ENCODE peak calls at places on chromosomes 3 and 15, in seven cellular contexts. M is cardiac fibroblast; H is uterus; G is bronchial epithelial cell; K is CD8-positive, alpha-beta T cell; U is BJ; A is IMR-90. Z is an unnamed sample.

GRCh38 chr3:181487236-181487978 is 224.3 kb upstream of the SOX2 start:
- DNase-seq in M (no peak), H (no peak), G (peak), K (no peak), U (no peak), A (no peak), Z (no peak)

GRCh38 chr3:120441776-120442175 is 9.0 kb downstream of the FSTL1 start:
- DNase-seq in M (no peak), H (no peak), G (no peak), K (no peak), U (no peak), A (no peak), Z (no peak)

GRCh38 chr15:85974348-85974705 is 105.3 kb upstream of the AGBL1 start:
- DNase-seq in M (no peak), H (no peak), G (peak), K (no peak), U (no peak), A (no peak), Z (no peak)

GRCh38 chr3:44455318-44455717 is 22.2 kb downstream of the ZNF445 start:
- DNase-seq in M (no peak), H (no peak), G (no peak), K (no peak), U (no peak), A (no peak), Z (no peak)

GRCh38 chr15:85380860-85381535 is 595 bp downstream of the AKAP13 start:
- DNase-seq in M (peak), H (peak), G (no peak), K (peak), U (no peak), A (no peak), Z (no peak)

GRCh38 chr3:122189357-122189756 is 5.9 kb downstream of the CASR start:
- DNase-seq in M (no peak), H (no peak), G (no peak), K (no peak), U (no peak), A (no peak), Z (no peak)

GRCh38 chr3:121999931-122000330 is 22.1 kb downstream of the ILDR1 start:
- DNase-seq in M (no peak), H (no peak), G (no peak), K (no peak), U (no peak), A (no peak), Z (no peak)

GRCh38 chr3:172341482-172342059 is 106.7 kb downstream of the GHSR start:
- DNase-seq in M (peak), H (no peak), G (peak), K (no peak), U (no peak), A (peak), Z (no peak)

GRCh38 chr3:88219138-88219792 is 69.5 kb downstream of the C3orf38 start:
- DNase-seq in M (peak), H (no peak), G (peak), K (no peak), U (no peak), A (peak), Z (peak)

GRCh38 chr15:97955040-97955439 is 5.5 kb upstream of the ARRDC4 start:
- DNase-seq in M (no peak), H (no peak), G (no peak), K (no peak), U (no peak), A (no peak), Z (no peak)

GRCh38 chr15:61621146-61621545 is 392.0 kb upstream of the RORA start:
- DNase-seq in M (peak), H (no peak), G (no peak), K (no peak), U (no peak), A (no peak), Z (no peak)

GRCh38 chr3:28308196-28308595 is 40.3 kb upstream of the ZCWPW2 start:
- DNase-seq in M (peak), H (no peak), G (no peak), K (no peak), U (no peak), A (no peak), Z (no peak)

GRCh38 chr3:170477395-170477794 is 58.7 kb downstream of the CLDN11 start:
- DNase-seq in M (peak), H (no peak), G (peak), K (no peak), U (no peak), A (peak), Z (no peak)

GRCh38 chr15:40046721-40047412 is 7.9 kb upstream of the SRP14 start:
- DNase-seq in M (peak), H (no peak), G (peak), K (no peak), U (no peak), A (peak), Z (no peak)

GRCh38 chr3:134651347-134652041 is 672 bp upstream of the KY start:
- DNase-seq in M (peak), H (peak), G (no peak), K (no peak), U (no peak), A (peak), Z (no peak)

GRCh38 chr3:153734777-153735551 is 386.2 kb upstream of the ARHGEF26 start:
- DNase-seq in M (peak), H (no peak), G (peak), K (no peak), U (no peak), A (no peak), Z (no peak)

GRCh38 chr15:96359772-96360498 is 29.4 kb downstream of the NR2F2 start:
- DNase-seq in M (peak), H (peak), G (no peak), K (no peak), U (no peak), A (no peak), Z (no peak)

GRCh38 chr3:11290743-11291680 is 18.8 kb downstream of the ATG7 start:
- DNase-seq in M (peak), H (no peak), G (peak), K (peak), U (no peak), A (peak), Z (no peak)

GRCh38 chr3:2655229-2655701 is 454.9 kb downstream of the IL5RA start:
- DNase-seq in M (no peak), H (no peak), G (no peak), K (no peak), U (no peak), A (peak), Z (no peak)

GRCh38 chr3:115169808-115170207 is 22.7 kb upstream of the ZBTB20 start:
- DNase-seq in M (peak), H (no peak), G (peak), K (no peak), U (no peak), A (no peak), Z (no peak)

GRCh38 chr3:30368978-30369377 is 237.4 kb upstream of the TGFBR2 start:
- DNase-seq in M (peak), H (no peak), G (peak), K (no peak), U (peak), A (peak), Z (no peak)

GRCh38 chr3:54573922-54574321 is 353.9 kb downstream of the LRTM1 start:
- DNase-seq in M (no peak), H (no peak), G (no peak), K (no peak), U (no peak), A (no peak), Z (no peak)
- TF ChIP-seq CTCF in M (no peak), H (no peak), G (no peak), K (no peak), U (no peak), A (no peak), Z (no peak)

GRCh38 chr3:69292959-69293574 is 92.8 kb downstream of the FRMD4B start:
- DNase-seq in M (no peak), H (no peak), G (peak), K (no peak), U (no peak), A (no peak), Z (no peak)
- H3K4me3 ChIP-seq in M (no peak), H (no peak), G (no peak), K (no peak), U (no peak), A (no peak), Z (no peak)

DNA sequence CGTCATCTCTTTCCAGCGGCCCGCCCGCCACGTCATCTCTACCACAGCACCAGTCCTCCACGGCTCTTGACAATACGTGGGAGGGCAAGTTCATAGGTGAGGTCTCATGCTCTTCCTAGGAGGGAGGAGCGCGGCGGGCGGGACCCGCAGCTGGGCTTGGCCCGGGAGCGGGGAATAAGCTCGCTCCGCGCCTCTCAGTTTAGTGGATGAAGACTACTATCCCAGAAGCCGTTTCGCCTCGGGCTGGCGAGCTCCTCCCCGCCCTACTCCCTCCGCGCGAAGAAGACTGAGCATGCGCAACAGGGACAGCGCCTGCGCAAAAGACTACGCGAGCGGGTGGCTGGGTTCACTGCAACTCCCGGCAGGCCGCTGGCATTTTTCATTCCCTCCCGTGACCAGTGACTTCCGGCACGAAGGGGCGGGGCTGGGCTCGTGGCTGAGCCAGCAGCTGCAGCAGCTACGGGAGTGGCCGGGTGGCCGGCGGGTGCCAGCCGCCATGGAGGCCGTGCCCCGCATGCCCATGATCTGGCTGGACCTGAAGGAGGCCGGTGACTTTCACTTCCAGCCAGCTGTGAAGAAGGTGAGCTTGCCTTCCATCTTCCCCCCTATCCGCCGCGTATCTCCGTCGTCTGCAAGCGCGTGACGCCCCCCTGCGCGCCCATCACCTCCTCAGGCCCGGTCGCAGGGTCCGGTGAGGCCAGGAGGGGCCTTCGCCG is at the start of gene PTPN23:
- DNase-seq in M (peak), H (peak), G (peak), K (peak), U (peak), A (peak), Z (peak)
- TF ChIP-seq CTCF in M (no peak), H (peak), G (no peak), K (no peak), U (no peak), A (no peak), Z (no peak)

GRCh38 chr3:13013595-13013993 is 59.6 kb downstream of the IQSEC1 start:
- DNase-seq in M (no peak), H (no peak), G (no peak), K (no peak), U (no peak), A (no peak), Z (no peak)
- H3K4me3 ChIP-seq in M (no peak), H (no peak), G (no peak), K (peak), U (no peak), A (no peak), Z (no peak)

DNA sequence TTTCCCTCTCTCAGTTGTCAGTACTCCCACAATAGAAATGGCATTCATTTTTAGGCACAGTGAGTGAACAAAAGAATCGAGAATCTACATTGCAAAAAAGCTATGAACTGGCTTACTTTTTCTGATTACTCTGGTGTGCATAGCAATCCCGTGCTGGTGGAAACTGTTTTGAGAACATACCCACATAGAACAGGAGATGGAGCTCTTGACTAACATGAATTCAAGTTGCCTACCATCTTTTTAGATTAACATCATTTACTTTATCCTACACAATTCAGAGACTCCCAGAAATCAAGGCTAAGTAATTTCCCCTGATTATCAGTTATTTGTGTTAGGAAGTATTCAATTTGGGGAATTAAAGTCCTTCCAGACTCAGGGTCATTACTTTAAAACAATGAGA is 326.6 kb downstream of the ARPP21 start:
- DNase-seq in M (peak), H (no peak), G (peak), K (no peak), U (no peak), A (peak), Z (peak)
- TF ChIP-seq CTCF in M (peak), H (peak), G (peak), K (peak), U (peak), A (peak), Z (peak)

GRCh38 chr15:75043509-75044257 is 20.3 kb downstream of the PPCDC start:
- DNase-seq in M (peak), H (peak), G (peak), K (peak), U (peak), A (peak), Z (peak)

GRCh38 chr15:75042730-75043508 is 19.5 kb downstream of the PPCDC start:
- DNase-seq in M (peak), H (peak), G (peak), K (peak), U (no peak), A (peak), Z (no peak)

GRCh38 chr15:75048394-75048793 is 25.0 kb downstream of the PPCDC start:
- DNase-seq in M (no peak), H (no peak), G (no peak), K (no peak), U (no peak), A (no peak), Z (no peak)

GRCh38 chr15:75045332-75046015 is 22.1 kb downstream of the PPCDC start:
- DNase-seq in M (no peak), H (no peak), G (no peak), K (no peak), U (no peak), A (no peak), Z (no peak)

DNA sequence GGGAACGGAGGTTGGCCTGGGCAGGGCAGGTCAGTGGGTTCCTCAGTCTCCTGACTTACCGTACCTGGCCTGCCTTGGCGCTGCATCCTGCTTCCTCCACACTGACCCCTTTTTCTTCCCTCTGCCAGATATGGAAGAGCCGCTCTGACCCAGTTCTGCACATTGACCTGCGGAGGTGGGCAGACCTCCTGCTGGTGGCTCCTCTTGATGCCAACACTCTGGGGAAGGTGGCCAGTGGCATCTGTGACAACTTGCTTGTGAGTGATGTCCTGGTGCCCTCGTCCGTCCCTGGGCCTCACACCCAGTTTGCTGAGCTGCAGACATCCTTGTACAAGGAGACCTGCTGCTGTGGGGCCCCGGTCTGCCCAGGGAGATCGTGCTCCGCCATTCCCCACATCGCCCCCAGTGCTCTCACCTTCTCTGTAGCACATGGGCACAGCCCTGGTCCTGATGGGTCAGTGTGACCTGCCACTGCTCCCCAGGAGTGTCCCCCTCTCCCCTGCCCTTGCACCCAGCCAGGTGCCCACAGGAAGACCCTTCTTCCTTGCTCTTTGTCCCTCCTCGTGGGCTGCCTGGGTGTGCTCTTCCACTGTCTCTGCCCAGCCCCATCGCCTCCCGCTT is 21.0 kb downstream of the PPCDC start:
- DNase-seq in M (no peak), H (no peak), G (no peak), K (no peak), U (no peak), A (no peak), Z (no peak)
- H3K4me3 ChIP-seq in M (no peak), H (no peak), G (no peak), K (no peak), U (no peak), A (no peak), Z (no peak)

GRCh38 chr15:62782100-62782791 is 260.3 kb upstream of the TPM1 start:
- DNase-seq in M (peak), H (peak), G (peak), K (no peak), U (no peak), A (peak), Z (peak)
- TF ChIP-seq CTCF in M (peak), H (peak), G (peak), K (no peak), U (peak), A (peak), Z (peak)

DNA sequence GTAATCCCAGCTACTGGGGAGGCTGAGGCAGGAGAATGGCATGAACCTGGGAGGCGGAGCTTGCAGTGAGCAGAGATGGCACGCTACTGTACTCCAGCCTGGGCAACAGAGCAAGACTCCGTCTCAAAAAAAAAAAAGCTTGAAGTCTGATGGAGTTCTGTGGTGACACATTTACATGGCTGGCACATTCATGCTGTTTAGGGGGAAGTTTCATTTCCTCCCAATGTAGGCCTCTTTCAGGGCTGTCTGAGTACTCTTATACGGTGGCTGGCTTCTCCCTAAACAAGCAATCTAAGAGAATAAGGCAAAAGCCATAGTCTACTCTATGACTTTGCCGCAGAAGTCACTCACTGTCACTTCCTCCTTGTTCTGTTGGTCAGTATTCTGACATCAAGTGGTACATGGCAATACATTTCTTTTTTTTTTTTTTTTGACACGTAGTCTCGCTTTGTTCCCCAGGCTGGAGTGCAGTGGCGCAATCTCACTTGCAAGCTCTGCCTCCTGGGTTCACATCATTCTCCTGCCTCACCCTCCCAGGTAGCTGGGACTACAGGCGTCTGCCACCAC is 41.2 kb downstream of the OIP5 start:
- DNase-seq in M (no peak), H (no peak), G (no peak), K (no peak), U (no peak), A (no peak), Z (no peak)
- H3K4me3 ChIP-seq in M (no peak), H (no peak), G (no peak), K (no peak), U (no peak), A (no peak), Z (no peak)

Z was measured in astrocyte of the cerebellum.